ENCODE peak calls at places on chromosomes 2 and 18, in nine cellular contexts. O, G, A, T, E, N, W, H and X are unnamed samples.

GRCh38 chr18:72762505-72763122 is 105.2 kb downstream of the NETO1 start:
- DNase-seq in H (peak; percentile 81), T (no peak), G (peak; percentile 81), N (peak; percentile 49), E (no peak), A (peak; percentile 33), W (peak; percentile 75), O (peak; percentile 49), X (peak; percentile 10)

GRCh38 chr18:74526478-74526877 is 7.8 kb upstream of the CNDP1 start:
- DNase-seq in W (no peak), T (no peak), H (no peak), G (no peak), E (no peak), O (no peak), A (no peak), N (no peak), X (no peak)

GRCh38 chr2:217356795-217357194 is 496.9 kb upstream of the TNP1 start:
- DNase-seq in E (peak; percentile 34), G (no peak), T (no peak), N (no peak), A (no peak), O (no peak), W (no peak), H (no peak), X (no peak)

GRCh38 chr2:148876589-148877402 is 1.8 kb downstream of the KIF5C start:
- DNase-seq in N (no peak), O (no peak), A (no peak), E (no peak), T (no peak), W (peak; percentile 9), G (no peak), H (no peak), X (no peak)

GRCh38 chr18:75130591-75131274 is 78.2 kb downstream of the PTGR3 start:
- DNase-seq in E (no peak), O (no peak), W (no peak), H (peak; percentile 16), A (no peak), T (no peak), N (no peak), G (peak; percentile 23), X (no peak)

GRCh38 chr2:104872034-104872865 is 18.3 kb downstream of the POU3F3 start:
- DNase-seq in H (no peak), E (no peak), G (peak; percentile 41), W (no peak), T (no peak), A (no peak), N (no peak), O (peak; percentile 13), X (no peak)

GRCh38 chr2:31402388-31402787 is 12.2 kb downstream of the XDH start:
- DNase-seq in O (no peak), G (no peak), E (no peak), T (no peak), A (no peak), H (no peak), W (peak; percentile 64), N (no peak), X (no peak)

GRCh38 chr2:74516650-74517049 is 2.4 kb downstream of the TLX2 start:
- DNase-seq in W (no peak), A (no peak), G (no peak), N (no peak), T (no peak), H (no peak), E (no peak), O (no peak), X (no peak)

GRCh38 chr2:100291152-100291970 is 30.9 kb downstream of the LONRF2 start:
- DNase-seq in A (peak; percentile 92), T (peak; percentile 88), O (peak; percentile 99), H (peak; percentile 96), G (peak; percentile 97), E (no peak), N (peak; percentile 95), W (peak; percentile 74), X (no peak)

GRCh38 chr2:100294162-100294497 is 28.2 kb downstream of the LONRF2 start:
- DNase-seq in O (no peak), A (no peak), H (no peak), G (no peak), E (no peak), W (no peak), T (no peak), N (no peak), X (no peak)

GRCh38 chr2:100290718-100291151 is 31.6 kb downstream of the LONRF2 start:
- DNase-seq in T (no peak), G (no peak), W (no peak), O (no peak), H (no peak), N (no peak), E (no peak), A (no peak), X (no peak)

GRCh38 chr2:100293341-100294161 is 28.8 kb downstream of the LONRF2 start:
- DNase-seq in E (no peak), O (peak; percentile 45), T (no peak), W (no peak), N (no peak), H (no peak), A (no peak), G (no peak), X (no peak)

DNA sequence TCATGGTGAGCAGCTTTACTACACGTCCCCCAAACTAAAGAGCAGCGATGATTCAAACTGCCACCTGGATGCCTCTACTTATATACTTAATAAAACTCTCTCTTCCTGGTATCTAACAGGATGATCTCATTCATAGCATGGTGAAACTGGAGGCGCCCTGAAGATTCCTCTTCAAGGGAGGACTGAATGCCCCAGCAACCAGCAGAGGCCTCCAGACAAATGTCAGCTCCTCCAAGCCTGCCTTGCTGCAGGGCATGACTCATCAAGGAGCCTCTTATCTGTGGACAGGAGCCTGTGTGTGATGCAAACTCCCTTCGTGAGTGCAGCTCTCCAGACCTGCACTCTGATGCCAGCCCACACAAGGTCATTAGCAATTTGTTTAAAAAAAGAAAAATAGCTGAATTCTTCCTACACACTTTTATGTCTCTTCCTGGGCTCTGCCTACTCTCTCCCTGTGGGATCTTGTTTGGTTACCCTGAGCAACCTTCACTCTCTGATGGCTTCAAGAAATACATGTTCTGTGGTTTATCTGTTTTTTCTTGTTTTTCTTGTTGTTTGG is 30.2 kb downstream of the LONRF2 start:
- DNase-seq in G (peak; percentile 85), W (peak; percentile 50), A (peak; percentile 75), N (peak; percentile 97), E (no peak), H (peak; percentile 85), T (peak; percentile 74), O (peak; percentile 99), X (no peak)
- TF ChIP-seq CTCF in G (no peak), W (no peak), A (peak; percentile 8), N (no peak), E (no peak), H (peak; percentile 18), T (no peak), O (no peak), X (no peak)

GRCh38 chr2:73414651-73415050 is 29.0 kb downstream of the ALMS1 start:
- DNase-seq in T (no peak), G (peak; percentile 56), N (no peak), H (peak; percentile 38), W (no peak), A (no peak), E (no peak), O (no peak), X (no peak)

GRCh38 chr2:73415906-73416305 is 30.3 kb downstream of the ALMS1 start:
- DNase-seq in W (peak; percentile 44), O (no peak), G (no peak), N (no peak), E (no peak), A (no peak), T (no peak), H (no peak), X (no peak)

GRCh38 chr2:73423913-73424312 is 38.3 kb downstream of the ALMS1 start:
- DNase-seq in H (no peak), O (no peak), N (no peak), W (no peak), T (no peak), A (no peak), G (no peak), E (no peak), X (no peak)

DNA sequence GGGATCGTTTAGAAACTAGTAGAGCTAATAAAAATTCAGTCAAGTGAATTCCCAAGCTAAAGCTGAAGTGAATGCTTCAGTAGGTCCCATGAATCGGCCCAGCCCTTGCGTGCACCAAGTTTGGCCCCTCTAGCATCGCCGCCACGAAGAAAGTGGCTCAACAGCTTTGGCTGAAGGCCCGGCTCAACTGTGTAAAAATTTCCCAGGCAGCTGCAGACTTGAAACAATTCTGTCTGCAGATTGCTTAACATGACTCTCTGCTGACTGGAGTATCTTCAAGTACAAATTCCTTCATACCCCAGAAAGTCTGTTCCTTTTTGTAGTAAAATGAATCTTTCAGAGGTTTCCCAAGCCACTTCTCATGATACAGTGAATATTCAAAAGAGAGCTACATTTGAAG is 32.7 kb downstream of the ALMS1 start:
- DNase-seq in N (no peak), A (peak; percentile 40), G (peak; percentile 78), E (peak; percentile 7), W (peak; percentile 80), T (peak; percentile 84), O (no peak), H (peak; percentile 89), X (no peak)
- H3K4me3 ChIP-seq in N (no peak overlapping the region), A (no peak overlapping the region), G (no peak overlapping the region), E (peak overlapping the region; percentile 1), W (no peak overlapping the region), T (no peak overlapping the region), O (no peak overlapping the region), H (no peak overlapping the region), X (no peak overlapping the region)

GRCh38 chr2:174180837-174181236 is 67.5 kb downstream of the OLA1 start:
- DNase-seq in E (no peak), A (no peak), O (peak; percentile 16), N (no peak), G (no peak), H (no peak), W (no peak), T (no peak), X (no peak)

GRCh38 chr2:174176898-174177297 is 71.4 kb downstream of the OLA1 start:
- DNase-seq in G (peak; percentile 80), A (no peak), O (no peak), N (no peak), T (no peak), H (peak; percentile 21), E (no peak), W (no peak), X (no peak)

GRCh38 chr2:174183076-174183475 is 65.3 kb downstream of the OLA1 start:
- DNase-seq in O (no peak), E (no peak), N (no peak), W (no peak), G (no peak), A (no peak), H (no peak), T (no peak), X (no peak)

GRCh38 chr2:174181368-174181767 is 67.0 kb downstream of the OLA1 start:
- DNase-seq in T (no peak), A (no peak), H (no peak), E (no peak), W (no peak), O (no peak), N (no peak), G (no peak), X (no peak)

GRCh38 chr2:174180165-174180724 is 68.1 kb downstream of the OLA1 start:
- DNase-seq in W (no peak), O (peak; percentile 42), E (no peak), H (peak; percentile 36), N (no peak), A (no peak), T (no peak), G (no peak), X (no peak)
- TF ChIP-seq CTCF in W (no peak), O (no peak), E (no peak), H (peak; percentile 31), N (no peak), A (no peak), T (no peak), G (peak; percentile 10), X (no peak)

GRCh38 chr18:79798346-79798998 is 734 bp downstream of the KCNG2 start:
- DNase-seq in A (no peak), T (peak; percentile 63), G (no peak), H (no peak), N (no peak), E (no peak), W (no peak), O (no peak), X (no peak)
- H3K4me3 ChIP-seq in A (no peak overlapping the region), T (peak overlapping the region; percentile 26), G (no peak overlapping the region), H (peak overlapping the region; percentile 63), N (peak overlapping the region; percentile 48), E (peak overlapping the region; percentile 48), W (no peak overlapping the region), O (peak overlapping the region; percentile 35), X (no peak overlapping the region)